ENCODE peak calls at places on chromosomes 7 and 10, in seven cellular contexts. One of them, this sample, is unnamed.

GRCh38 chr7:16084370-16084769 is 337.0 kb downstream of the CRPPA start:
- DNase-seq in GM12878: no peak
- DNase-seq in H1: no peak
- DNase-seq in HepG2: no peak
- DNase-seq in HEK293T: no peak
- DNase-seq in WTC11: no peak
- DNase-seq in K562: no peak
- DNase-seq in this sample: no peak

GRCh38 chr10:45443101-45444009 is 69.3 kb downstream of the ALOX5 start:
- DNase-seq in H1: no peak
- DNase-seq in HepG2: no peak
- DNase-seq in K562: no peak
- DNase-seq in HEK293T: no peak
- DNase-seq in GM12878: no peak
- DNase-seq in WTC11: no peak
- DNase-seq in this sample: no peak

GRCh38 chr7:111107989-111108388 is 17.1 kb downstream of the LRRN3 start:
- DNase-seq in K562: no peak
- DNase-seq in H1: no peak
- DNase-seq in GM12878: no peak
- DNase-seq in HEK293T: no peak
- DNase-seq in HepG2: no peak
- DNase-seq in WTC11: no peak
- DNase-seq in this sample: no peak

GRCh38 chr10:93463723-93464511 is 18.2 kb downstream of the MYOF start:
- DNase-seq in H1: no peak
- DNase-seq in GM12878: no peak
- DNase-seq in HepG2: no peak
- DNase-seq in K562: no peak
- DNase-seq in HEK293T: no peak
- DNase-seq in WTC11: no peak
- DNase-seq in this sample: no peak

GRCh38 chr10:7303067-7303629 is 107.7 kb downstream of the SFMBT2 start:
- DNase-seq in K562: no peak
- DNase-seq in HepG2: no peak
- DNase-seq in HEK293T: no peak
- DNase-seq in GM12878: no peak
- DNase-seq in H1: no peak
- DNase-seq in WTC11: no peak
- DNase-seq in this sample: no peak

GRCh38 chr7:82441916-82442478 is 1.6 kb downstream of the CACNA2D1 start:
- DNase-seq in GM12878: no peak
- DNase-seq in H1: no peak
- DNase-seq in K562: no peak
- DNase-seq in HEK293T: peak
- DNase-seq in WTC11: no peak
- DNase-seq in HepG2: no peak
- DNase-seq in this sample: no peak

GRCh38 chr7:134328900-134329299 is 12.2 kb upstream of the SLC35B4 start:
- DNase-seq in HEK293T: no peak
- DNase-seq in HepG2: no peak
- DNase-seq in H1: no peak
- DNase-seq in GM12878: no peak
- DNase-seq in WTC11: no peak
- DNase-seq in K562: no peak
- DNase-seq in this sample: no peak

GRCh38 chr7:45911311-45911710 is 9.8 kb downstream of the IGFBP3 start:
- DNase-seq in GM12878: no peak
- DNase-seq in HEK293T: no peak
- DNase-seq in WTC11: no peak
- DNase-seq in HepG2: no peak
- DNase-seq in K562: no peak
- DNase-seq in H1: no peak
- DNase-seq in this sample: no peak

GRCh38 chr7:74203157-74203556 is 6.6 kb upstream of the LAT2 start:
- DNase-seq in H1: no peak
- DNase-seq in GM12878: no peak
- DNase-seq in HEK293T: no peak
- DNase-seq in WTC11: no peak
- DNase-seq in K562: no peak
- DNase-seq in HepG2: peak
- DNase-seq in this sample: no peak

GRCh38 chr7:24982917-24983316 is 2.9 kb upstream of the OSBPL3 start:
- DNase-seq in HepG2: peak
- DNase-seq in WTC11: no peak
- DNase-seq in H1: no peak
- DNase-seq in GM12878: no peak
- DNase-seq in K562: no peak
- DNase-seq in HEK293T: no peak
- DNase-seq in this sample: no peak

GRCh38 chr7:96915029-96915428 is 90.3 kb upstream of the DLX6 start:
- DNase-seq in K562: no peak
- DNase-seq in H1: no peak
- DNase-seq in WTC11: no peak
- DNase-seq in HepG2: no peak
- DNase-seq in HEK293T: no peak
- DNase-seq in GM12878: no peak
- DNase-seq in this sample: no peak

GRCh38 chr7:42193457-42194111 is 43.4 kb downstream of the GLI3 start:
- DNase-seq in HepG2: no peak
- DNase-seq in HEK293T: no peak
- DNase-seq in K562: no peak
- DNase-seq in GM12878: no peak
- DNase-seq in WTC11: no peak
- DNase-seq in H1: no peak
- DNase-seq in this sample: no peak

GRCh38 chr10:5551531-5552375 is 27.0 kb downstream of the CALML3 start:
- DNase-seq in K562: peak
- DNase-seq in HEK293T: no peak
- DNase-seq in HepG2: no peak
- DNase-seq in WTC11: peak
- DNase-seq in GM12878: peak
- DNase-seq in H1: no peak
- DNase-seq in this sample: no peak

GRCh38 chr7:815284-816216 is 16.7 kb upstream of the SUN1 start:
- DNase-seq in WTC11: peak
- DNase-seq in GM12878: no peak
- DNase-seq in H1: peak
- DNase-seq in HepG2: no peak
- DNase-seq in K562: peak
- DNase-seq in HEK293T: peak
- DNase-seq in this sample: no peak

GRCh38 chr7:126924477-126924876 is 328.3 kb downstream of the GRM8 start:
- DNase-seq in HepG2: no peak
- DNase-seq in WTC11: no peak
- DNase-seq in K562: no peak
- DNase-seq in H1: no peak
- DNase-seq in HEK293T: no peak
- DNase-seq in GM12878: no peak
- DNase-seq in this sample: no peak

GRCh38 chr10:56317603-56318002 is 43.5 kb downstream of the ZWINT start:
- DNase-seq in HEK293T: no peak
- DNase-seq in K562: no peak
- DNase-seq in GM12878: no peak
- DNase-seq in HepG2: no peak
- DNase-seq in WTC11: no peak
- DNase-seq in H1: no peak
- DNase-seq in this sample: no peak

GRCh38 chr7:27912751-27913150 is 172.8 kb downstream of the TAX1BP1 start:
- DNase-seq in H1: no peak
- DNase-seq in HEK293T: no peak
- DNase-seq in GM12878: no peak
- DNase-seq in HepG2: no peak
- DNase-seq in K562: no peak
- DNase-seq in WTC11: no peak
- DNase-seq in this sample: no peak

DNA sequence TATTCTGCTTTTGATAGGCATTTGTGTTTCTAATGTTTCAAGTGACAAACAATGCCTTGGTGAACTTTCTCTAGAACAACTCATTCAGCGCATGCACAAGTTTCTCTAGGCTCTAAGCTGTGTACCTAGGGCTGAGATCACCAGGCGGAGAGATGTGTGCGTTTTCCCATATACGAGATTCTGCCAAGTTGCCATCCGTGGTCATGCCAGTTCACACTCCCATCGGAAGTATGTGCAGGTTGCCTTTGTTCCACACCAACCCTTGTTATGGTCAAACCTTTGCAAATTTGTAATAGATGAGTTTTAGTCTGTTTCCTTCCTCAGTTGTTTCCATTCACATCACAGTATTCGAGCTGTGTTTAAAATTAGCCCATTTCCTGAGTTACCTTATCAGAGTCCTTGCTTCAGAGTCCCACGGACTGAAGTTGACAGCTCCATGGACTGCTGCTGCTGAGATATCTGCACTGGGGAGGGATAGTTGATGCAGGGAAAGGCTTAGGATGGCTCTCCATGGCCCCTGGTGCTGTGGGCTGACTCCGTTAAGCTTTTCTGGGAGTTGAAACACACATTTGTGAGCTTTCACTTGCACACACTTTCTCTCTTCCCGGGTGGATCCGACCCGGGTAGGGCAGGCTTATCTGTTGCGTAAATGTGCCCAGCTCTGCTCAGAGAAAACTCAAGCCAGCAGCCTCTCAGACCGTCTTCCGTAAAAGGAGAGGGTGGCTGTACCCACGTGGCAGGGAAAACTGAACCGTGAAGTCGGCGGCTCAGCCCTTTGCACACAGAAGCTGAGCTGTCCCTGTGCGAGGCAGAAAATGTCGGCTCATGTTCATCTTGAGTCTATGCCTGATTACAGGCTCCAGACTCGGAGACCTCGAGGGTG is 49.4 kb downstream of the HK1 start:
- DNase-seq in HepG2: no peak
- DNase-seq in GM12878: no peak
- DNase-seq in K562: no peak
- DNase-seq in H1: no peak
- DNase-seq in WTC11: no peak
- DNase-seq in HEK293T: no peak
- DNase-seq in this sample: no peak
- TF ChIP-seq SP1 in HepG2: no peak
- TF ChIP-seq SP1 in GM12878: no peak
- TF ChIP-seq SP1 in K562: no peak
- TF ChIP-seq SP1 in H1: no peak
- TF ChIP-seq SP1 in WTC11: no peak
- TF ChIP-seq SP1 in HEK293T: no peak
- TF ChIP-seq SP1 in this sample: no peak

GRCh38 chr7:30664184-30664885 is 17.9 kb downstream of the CRHR2 start:
- DNase-seq in H1: no peak
- DNase-seq in HepG2: no peak
- DNase-seq in K562: no peak
- DNase-seq in HEK293T: no peak
- DNase-seq in WTC11: no peak
- DNase-seq in GM12878: no peak
- DNase-seq in this sample: no peak

GRCh38 chr7:30665449-30665848 is 16.8 kb downstream of the CRHR2 start:
- DNase-seq in WTC11: no peak
- DNase-seq in H1: no peak
- DNase-seq in K562: no peak
- DNase-seq in GM12878: no peak
- DNase-seq in HEK293T: no peak
- DNase-seq in HepG2: no peak
- DNase-seq in this sample: no peak

GRCh38 chr7:30667172-30667571 is 15.1 kb downstream of the CRHR2 start:
- DNase-seq in GM12878: no peak
- DNase-seq in HepG2: no peak
- DNase-seq in K562: no peak
- DNase-seq in WTC11: no peak
- DNase-seq in HEK293T: no peak
- DNase-seq in H1: no peak
- DNase-seq in this sample: no peak

GRCh38 chr7:30663414-30663813 is 18.8 kb downstream of the CRHR2 start:
- DNase-seq in K562: no peak
- DNase-seq in H1: no peak
- DNase-seq in WTC11: no peak
- DNase-seq in GM12878: no peak
- DNase-seq in HEK293T: no peak
- DNase-seq in HepG2: no peak
- DNase-seq in this sample: no peak

DNA sequence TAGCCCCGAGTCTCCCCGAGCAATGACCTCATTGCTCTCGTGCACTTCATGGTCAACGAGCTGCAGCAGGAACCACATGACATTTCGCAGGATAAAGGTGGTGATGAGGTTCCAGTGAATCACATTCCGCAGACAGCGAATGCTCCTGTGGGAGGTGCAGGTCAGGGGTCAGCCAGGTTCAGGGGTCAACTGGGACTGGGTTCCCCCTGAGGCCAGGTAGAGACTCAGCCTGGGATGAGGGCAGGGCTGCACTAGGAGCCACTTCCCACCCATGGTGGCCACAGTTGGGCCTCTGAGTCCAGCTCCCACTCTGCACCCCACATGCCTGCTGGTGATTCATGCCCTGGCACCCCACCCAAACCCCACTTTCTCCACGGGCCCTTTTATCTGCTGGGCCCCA is 17.2 kb downstream of the CRHR2 start:
- DNase-seq in HepG2: no peak
- DNase-seq in WTC11: no peak
- DNase-seq in H1: no peak
- DNase-seq in GM12878: no peak
- DNase-seq in HEK293T: no peak
- DNase-seq in K562: no peak
- DNase-seq in this sample: no peak
- TF ChIP-seq SP1 in HepG2: no peak
- TF ChIP-seq SP1 in WTC11: no peak
- TF ChIP-seq SP1 in H1: no peak
- TF ChIP-seq SP1 in GM12878: no peak
- TF ChIP-seq SP1 in HEK293T: no peak
- TF ChIP-seq SP1 in K562: no peak
- TF ChIP-seq SP1 in this sample: no peak

GRCh38 chr10:59672150-59672875 is 37.3 kb downstream of the SLC16A9 start:
- DNase-seq in GM12878: no peak
- DNase-seq in HEK293T: no peak
- DNase-seq in WTC11: no peak
- DNase-seq in HepG2: no peak
- DNase-seq in H1: no peak
- DNase-seq in K562: no peak
- DNase-seq in this sample: no peak
- TF ChIP-seq SP1 in GM12878: no peak
- TF ChIP-seq SP1 in HEK293T: no peak
- TF ChIP-seq SP1 in WTC11: no peak
- TF ChIP-seq SP1 in HepG2: no peak
- TF ChIP-seq SP1 in H1: no peak
- TF ChIP-seq SP1 in K562: no peak
- TF ChIP-seq SP1 in this sample: no peak

DNA sequence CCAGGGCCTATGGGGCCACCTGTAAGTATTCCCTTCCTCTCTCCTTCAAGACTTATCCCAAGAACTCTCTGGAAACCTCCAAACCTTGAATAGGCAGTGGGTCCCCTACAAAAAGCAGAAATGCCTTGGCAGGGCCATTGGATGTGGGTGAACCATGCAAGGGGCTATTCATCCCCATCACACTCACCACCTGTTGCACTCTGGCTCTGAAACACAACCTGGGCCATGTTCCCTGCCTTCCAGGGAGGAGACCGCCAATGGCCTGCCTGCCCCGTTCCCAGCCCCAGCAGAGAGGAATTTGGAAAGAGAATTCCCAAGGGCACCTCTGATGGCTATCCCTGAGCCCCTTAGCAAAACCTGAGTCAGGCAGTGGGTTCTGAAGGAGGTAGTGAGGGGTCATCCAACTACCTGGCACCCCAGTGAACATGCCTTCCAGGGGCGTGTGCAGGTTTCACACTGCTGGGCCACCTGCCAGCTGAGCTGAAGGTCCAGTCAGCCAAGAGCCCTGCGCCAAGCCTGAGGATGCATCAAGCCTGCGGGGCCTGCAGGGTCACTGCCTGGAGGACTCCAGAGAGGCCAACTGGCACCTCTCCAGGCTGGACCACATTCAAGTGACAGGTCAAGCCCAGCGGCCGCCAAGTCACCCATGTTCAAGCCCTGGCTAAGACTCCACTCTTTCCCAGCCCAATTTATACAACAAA is 101.3 kb downstream of the COL13A1 start:
- DNase-seq in H1: no peak
- DNase-seq in HEK293T: no peak
- DNase-seq in GM12878: no peak
- DNase-seq in HepG2: no peak
- DNase-seq in WTC11: no peak
- DNase-seq in K562: no peak
- DNase-seq in this sample: no peak
- TF ChIP-seq SP1 in H1: no peak
- TF ChIP-seq SP1 in HEK293T: no peak
- TF ChIP-seq SP1 in GM12878: no peak
- TF ChIP-seq SP1 in HepG2: no peak
- TF ChIP-seq SP1 in WTC11: no peak
- TF ChIP-seq SP1 in K562: no peak
- TF ChIP-seq SP1 in this sample: no peak

This sample was measured in HCT116.